ENCODE peak calls at places on chromosomes 1 and 21, in eight cellular contexts. One of them, this sample, is unnamed.

GRCh38 chr1:212207822-212208520 is 77.2 kb upstream of the PPP2R5A start:
- DNase-seq in cardiac muscle cell: no peak
- DNase-seq in activated CD8-positive, alpha-beta memory T cell treated with anti-CD3 and anti-CD28 coated beads for 4 hours: no peak
- DNase-seq in activated CD4-positive, alpha-beta T cell treated with anti-CD3 and anti-CD28 coated beads for 4 hours: no peak
- DNase-seq in activated CD8-positive, alpha-beta T cell treated with anti-CD3 and anti-CD28 coated beads for 36 hours: no peak
- DNase-seq in activated naive CD4-positive, alpha-beta T cell: no peak
- DNase-seq in HuH-7: no peak
- DNase-seq in AG09319: no peak
- DNase-seq in this sample: no peak

GRCh38 chr1:31786366-31787060 is 22.4 kb upstream of the ADGRB2 start:
- DNase-seq in cardiac muscle cell: no peak
- DNase-seq in activated CD8-positive, alpha-beta memory T cell treated with anti-CD3 and anti-CD28 coated beads for 4 hours: no peak
- DNase-seq in activated CD4-positive, alpha-beta T cell treated with anti-CD3 and anti-CD28 coated beads for 4 hours: no peak
- DNase-seq in activated CD8-positive, alpha-beta T cell treated with anti-CD3 and anti-CD28 coated beads for 36 hours: no peak
- DNase-seq in activated naive CD4-positive, alpha-beta T cell: no peak
- DNase-seq in HuH-7: no peak
- DNase-seq in AG09319: no peak
- DNase-seq in this sample: no peak

GRCh38 chr1:43002766-43003165 is 44.1 kb upstream of the SLC2A1 start:
- DNase-seq in cardiac muscle cell: no peak
- DNase-seq in activated CD8-positive, alpha-beta memory T cell treated with anti-CD3 and anti-CD28 coated beads for 4 hours: no peak
- DNase-seq in activated CD4-positive, alpha-beta T cell treated with anti-CD3 and anti-CD28 coated beads for 4 hours: no peak
- DNase-seq in activated CD8-positive, alpha-beta T cell treated with anti-CD3 and anti-CD28 coated beads for 36 hours: no peak
- DNase-seq in activated naive CD4-positive, alpha-beta T cell: no peak
- DNase-seq in HuH-7: no peak
- DNase-seq in AG09319: no peak
- DNase-seq in this sample: no peak

GRCh38 chr1:214670098-214670497 is 67.1 kb downstream of the CENPF start:
- DNase-seq in cardiac muscle cell: peak; percentile 90
- DNase-seq in activated CD8-positive, alpha-beta memory T cell treated with anti-CD3 and anti-CD28 coated beads for 4 hours: no peak
- DNase-seq in activated CD4-positive, alpha-beta T cell treated with anti-CD3 and anti-CD28 coated beads for 4 hours: no peak
- DNase-seq in activated CD8-positive, alpha-beta T cell treated with anti-CD3 and anti-CD28 coated beads for 36 hours: no peak
- DNase-seq in activated naive CD4-positive, alpha-beta T cell: no peak
- DNase-seq in HuH-7: peak; percentile 19
- DNase-seq in AG09319: peak; percentile 10
- DNase-seq in this sample: no peak

GRCh38 chr1:226666714-226667113 is 72.4 kb downstream of the ITPKB start:
- DNase-seq in cardiac muscle cell: no peak
- DNase-seq in activated CD8-positive, alpha-beta memory T cell treated with anti-CD3 and anti-CD28 coated beads for 4 hours: no peak
- DNase-seq in activated CD4-positive, alpha-beta T cell treated with anti-CD3 and anti-CD28 coated beads for 4 hours: no peak
- DNase-seq in activated CD8-positive, alpha-beta T cell treated with anti-CD3 and anti-CD28 coated beads for 36 hours: no peak
- DNase-seq in activated naive CD4-positive, alpha-beta T cell: no peak
- DNase-seq in HuH-7: no peak
- DNase-seq in AG09319: no peak
- DNase-seq in this sample: no peak

GRCh38 chr1:62428351-62428750 is 8.5 kb upstream of the USP1 start:
- DNase-seq in cardiac muscle cell: no peak
- DNase-seq in activated CD8-positive, alpha-beta memory T cell treated with anti-CD3 and anti-CD28 coated beads for 4 hours: no peak
- DNase-seq in activated CD4-positive, alpha-beta T cell treated with anti-CD3 and anti-CD28 coated beads for 4 hours: no peak
- DNase-seq in activated CD8-positive, alpha-beta T cell treated with anti-CD3 and anti-CD28 coated beads for 36 hours: no peak
- DNase-seq in activated naive CD4-positive, alpha-beta T cell: no peak
- DNase-seq in HuH-7: no peak
- DNase-seq in AG09319: no peak
- DNase-seq in this sample: no peak

GRCh38 chr1:51192213-51192843 is 43.7 kb upstream of the RNF11 start:
- DNase-seq in cardiac muscle cell: peak; percentile 93
- DNase-seq in activated CD8-positive, alpha-beta memory T cell treated with anti-CD3 and anti-CD28 coated beads for 4 hours: peak; percentile 8
- DNase-seq in activated CD4-positive, alpha-beta T cell treated with anti-CD3 and anti-CD28 coated beads for 4 hours: peak; percentile 38
- DNase-seq in activated CD8-positive, alpha-beta T cell treated with anti-CD3 and anti-CD28 coated beads for 36 hours: peak; percentile 78
- DNase-seq in activated naive CD4-positive, alpha-beta T cell: no peak
- DNase-seq in HuH-7: peak; percentile 32
- DNase-seq in AG09319: peak; percentile 57
- DNase-seq in this sample: peak; percentile 65

GRCh38 chr1:33147997-33148314 is 33.9 kb downstream of the TRIM62 start:
- DNase-seq in cardiac muscle cell: peak; percentile 50
- DNase-seq in activated CD8-positive, alpha-beta memory T cell treated with anti-CD3 and anti-CD28 coated beads for 4 hours: no peak
- DNase-seq in activated CD4-positive, alpha-beta T cell treated with anti-CD3 and anti-CD28 coated beads for 4 hours: no peak
- DNase-seq in activated CD8-positive, alpha-beta T cell treated with anti-CD3 and anti-CD28 coated beads for 36 hours: peak; percentile 31
- DNase-seq in activated naive CD4-positive, alpha-beta T cell: no peak
- DNase-seq in HuH-7: peak; percentile 52
- DNase-seq in AG09319: no peak
- DNase-seq in this sample: no peak

GRCh38 chr1:232285138-232285537 is 344.8 kb downstream of the SIPA1L2 start:
- DNase-seq in cardiac muscle cell: no peak
- DNase-seq in activated CD8-positive, alpha-beta memory T cell treated with anti-CD3 and anti-CD28 coated beads for 4 hours: no peak
- DNase-seq in activated CD4-positive, alpha-beta T cell treated with anti-CD3 and anti-CD28 coated beads for 4 hours: no peak
- DNase-seq in activated CD8-positive, alpha-beta T cell treated with anti-CD3 and anti-CD28 coated beads for 36 hours: no peak
- DNase-seq in activated naive CD4-positive, alpha-beta T cell: no peak
- DNase-seq in HuH-7: no peak
- DNase-seq in AG09319: no peak
- DNase-seq in this sample: no peak

GRCh38 chr1:61241411-61241838 is 159.1 kb downstream of the NFIA start:
- DNase-seq in cardiac muscle cell: peak; percentile 45
- DNase-seq in activated CD8-positive, alpha-beta memory T cell treated with anti-CD3 and anti-CD28 coated beads for 4 hours: no peak
- DNase-seq in activated CD4-positive, alpha-beta T cell treated with anti-CD3 and anti-CD28 coated beads for 4 hours: no peak
- DNase-seq in activated CD8-positive, alpha-beta T cell treated with anti-CD3 and anti-CD28 coated beads for 36 hours: no peak
- DNase-seq in activated naive CD4-positive, alpha-beta T cell: no peak
- DNase-seq in HuH-7: no peak
- DNase-seq in AG09319: no peak
- DNase-seq in this sample: no peak

GRCh38 chr21:25862596-25862995 is 127.8 kb downstream of the GABPA start:
- DNase-seq in cardiac muscle cell: peak; percentile 56
- DNase-seq in activated CD8-positive, alpha-beta memory T cell treated with anti-CD3 and anti-CD28 coated beads for 4 hours: no peak
- DNase-seq in activated CD4-positive, alpha-beta T cell treated with anti-CD3 and anti-CD28 coated beads for 4 hours: no peak
- DNase-seq in activated CD8-positive, alpha-beta T cell treated with anti-CD3 and anti-CD28 coated beads for 36 hours: peak; percentile 33
- DNase-seq in activated naive CD4-positive, alpha-beta T cell: no peak
- DNase-seq in HuH-7: no peak
- DNase-seq in AG09319: no peak
- DNase-seq in this sample: no peak

GRCh38 chr1:232968965-232969364 is 18.6 kb downstream of the NTPCR start:
- DNase-seq in cardiac muscle cell: peak; percentile 75
- DNase-seq in activated CD8-positive, alpha-beta memory T cell treated with anti-CD3 and anti-CD28 coated beads for 4 hours: no peak
- DNase-seq in activated CD4-positive, alpha-beta T cell treated with anti-CD3 and anti-CD28 coated beads for 4 hours: no peak
- DNase-seq in activated CD8-positive, alpha-beta T cell treated with anti-CD3 and anti-CD28 coated beads for 36 hours: peak; percentile 27
- DNase-seq in activated naive CD4-positive, alpha-beta T cell: no peak
- DNase-seq in HuH-7: no peak
- DNase-seq in AG09319: no peak
- DNase-seq in this sample: no peak

GRCh38 chr21:35593000-35593502 is 467.3 kb downstream of the SETD4 start:
- DNase-seq in cardiac muscle cell: peak; percentile 62
- DNase-seq in activated CD8-positive, alpha-beta memory T cell treated with anti-CD3 and anti-CD28 coated beads for 4 hours: no peak
- DNase-seq in activated CD4-positive, alpha-beta T cell treated with anti-CD3 and anti-CD28 coated beads for 4 hours: no peak
- DNase-seq in activated CD8-positive, alpha-beta T cell treated with anti-CD3 and anti-CD28 coated beads for 36 hours: no peak
- DNase-seq in activated naive CD4-positive, alpha-beta T cell: no peak
- DNase-seq in HuH-7: no peak
- DNase-seq in AG09319: no peak
- DNase-seq in this sample: peak; percentile 38

GRCh38 chr1:202063093-202063492 is 52.7 kb downstream of the ELF3 start:
- DNase-seq in cardiac muscle cell: no peak
- DNase-seq in activated CD8-positive, alpha-beta memory T cell treated with anti-CD3 and anti-CD28 coated beads for 4 hours: no peak
- DNase-seq in activated CD4-positive, alpha-beta T cell treated with anti-CD3 and anti-CD28 coated beads for 4 hours: no peak
- DNase-seq in activated CD8-positive, alpha-beta T cell treated with anti-CD3 and anti-CD28 coated beads for 36 hours: no peak
- DNase-seq in activated naive CD4-positive, alpha-beta T cell: no peak
- DNase-seq in HuH-7: no peak
- DNase-seq in AG09319: no peak
- DNase-seq in this sample: peak; percentile 11

GRCh38 chr1:47584249-47584648 is 146.4 kb downstream of the FOXD2 start:
- DNase-seq in cardiac muscle cell: no peak
- DNase-seq in activated CD8-positive, alpha-beta memory T cell treated with anti-CD3 and anti-CD28 coated beads for 4 hours: no peak
- DNase-seq in activated CD4-positive, alpha-beta T cell treated with anti-CD3 and anti-CD28 coated beads for 4 hours: no peak
- DNase-seq in activated CD8-positive, alpha-beta T cell treated with anti-CD3 and anti-CD28 coated beads for 36 hours: no peak
- DNase-seq in activated naive CD4-positive, alpha-beta T cell: no peak
- DNase-seq in HuH-7: no peak
- DNase-seq in AG09319: no peak
- DNase-seq in this sample: no peak

GRCh38 chr1:86137458-86137857 is 19.1 kb downstream of the COL24A1 start:
- DNase-seq in cardiac muscle cell: peak; percentile 73
- DNase-seq in activated CD8-positive, alpha-beta memory T cell treated with anti-CD3 and anti-CD28 coated beads for 4 hours: no peak
- DNase-seq in activated CD4-positive, alpha-beta T cell treated with anti-CD3 and anti-CD28 coated beads for 4 hours: no peak
- DNase-seq in activated CD8-positive, alpha-beta T cell treated with anti-CD3 and anti-CD28 coated beads for 36 hours: no peak
- DNase-seq in activated naive CD4-positive, alpha-beta T cell: no peak
- DNase-seq in HuH-7: no peak
- DNase-seq in AG09319: no peak
- DNase-seq in this sample: peak; percentile 81

GRCh38 chr1:41905103-41905675 is 13.5 kb downstream of the HIVEP3 start:
- DNase-seq in cardiac muscle cell: no peak
- DNase-seq in activated CD8-positive, alpha-beta memory T cell treated with anti-CD3 and anti-CD28 coated beads for 4 hours: no peak
- DNase-seq in activated CD4-positive, alpha-beta T cell treated with anti-CD3 and anti-CD28 coated beads for 4 hours: no peak
- DNase-seq in activated CD8-positive, alpha-beta T cell treated with anti-CD3 and anti-CD28 coated beads for 36 hours: no peak
- DNase-seq in activated naive CD4-positive, alpha-beta T cell: no peak
- DNase-seq in HuH-7: no peak
- DNase-seq in AG09319: no peak
- DNase-seq in this sample: no peak

GRCh38 chr1:20665736-20666135 is 4.6 kb upstream of the DDOST start:
- DNase-seq in cardiac muscle cell: no peak
- DNase-seq in activated CD8-positive, alpha-beta memory T cell treated with anti-CD3 and anti-CD28 coated beads for 4 hours: no peak
- DNase-seq in activated CD4-positive, alpha-beta T cell treated with anti-CD3 and anti-CD28 coated beads for 4 hours: no peak
- DNase-seq in activated CD8-positive, alpha-beta T cell treated with anti-CD3 and anti-CD28 coated beads for 36 hours: no peak
- DNase-seq in activated naive CD4-positive, alpha-beta T cell: no peak
- DNase-seq in HuH-7: no peak
- DNase-seq in AG09319: no peak
- DNase-seq in this sample: no peak

GRCh38 chr1:211035821-211036380 is 98.0 kb downstream of the KCNH1 start:
- DNase-seq in cardiac muscle cell: no peak
- DNase-seq in activated CD8-positive, alpha-beta memory T cell treated with anti-CD3 and anti-CD28 coated beads for 4 hours: no peak
- DNase-seq in activated CD4-positive, alpha-beta T cell treated with anti-CD3 and anti-CD28 coated beads for 4 hours: no peak
- DNase-seq in activated CD8-positive, alpha-beta T cell treated with anti-CD3 and anti-CD28 coated beads for 36 hours: no peak
- DNase-seq in activated naive CD4-positive, alpha-beta T cell: no peak
- DNase-seq in HuH-7: no peak
- DNase-seq in AG09319: no peak
- DNase-seq in this sample: no peak

GRCh38 chr1:30054126-30054525 is 669.3 kb downstream of the MATN1 start:
- DNase-seq in cardiac muscle cell: no peak
- DNase-seq in activated CD8-positive, alpha-beta memory T cell treated with anti-CD3 and anti-CD28 coated beads for 4 hours: no peak
- DNase-seq in activated CD4-positive, alpha-beta T cell treated with anti-CD3 and anti-CD28 coated beads for 4 hours: no peak
- DNase-seq in activated CD8-positive, alpha-beta T cell treated with anti-CD3 and anti-CD28 coated beads for 36 hours: no peak
- DNase-seq in activated naive CD4-positive, alpha-beta T cell: no peak
- DNase-seq in HuH-7: no peak
- DNase-seq in AG09319: no peak
- DNase-seq in this sample: no peak